ENCODE peak calls at places on chromosomes 13 and 19, in eight cellular contexts. C is heart right ventricle, U is MM.1S, A is lower leg skin, G is breast epithelium, F is AG04450, V is cardiac muscle cell, E is omental fat pad. J is an unnamed sample.

GRCh38 chr13:85381082-85381481 is 418.1 kb downstream of the SLITRK6 start:
- DNase-seq in E (no peak), G (no peak), A (no peak), V (no peak), F (no peak), U (no peak), C (no peak), J (no peak)

GRCh38 chr19:13692096-13692495 is 72.2 kb upstream of the MRI1 start:
- DNase-seq in A (no peak), C (no peak), U (no peak), V (peak), E (no peak), G (no peak), F (peak), J (no peak)

GRCh38 chr19:55172741-55173140 is 6.3 kb upstream of the DNAAF3 start:
- DNase-seq in C (no peak), A (no peak), U (no peak), V (peak), F (no peak), G (no peak), E (no peak), J (no peak)

GRCh38 chr13:19586904-19587634 is 25.7 kb upstream of the TPTE2 start:
- DNase-seq in U (peak), A (peak), G (no peak), E (no peak), C (no peak), V (peak), F (no peak), J (no peak)

GRCh38 chr13:20132052-20132634 is 28.7 kb downstream of the GJA3 start:
- DNase-seq in G (no peak), F (no peak), A (no peak), V (no peak), E (no peak), U (no peak), C (no peak), J (no peak)

GRCh38 chr13:51806571-51806970 is 2.6 kb upstream of the DHRS12 start:
- DNase-seq in G (no peak), F (no peak), V (peak), E (no peak), A (no peak), U (no peak), C (peak), J (no peak)

GRCh38 chr19:42255766-42256750 is 1.1 kb upstream of the ERF start:
- DNase-seq in V (peak), F (no peak), A (peak), G (no peak), C (peak), U (peak), E (no peak), J (no peak)

GRCh38 chr13:110869805-110870706 is 44.8 kb downstream of the ANKRD10 start:
- DNase-seq in C (peak), E (peak), F (peak), V (peak), G (peak), U (no peak), A (peak), J (no peak)

GRCh38 chr13:65914707-65915106 is 1315.4 kb downstream of the PCDH9 start:
- DNase-seq in C (no peak), U (no peak), E (no peak), V (peak), F (peak), A (no peak), G (no peak), J (no peak)

GRCh38 chr13:42876810-42877550 is 95.6 kb downstream of the FAM216B start:
- DNase-seq in V (peak), G (no peak), A (no peak), F (no peak), U (no peak), C (no peak), E (no peak), J (no peak)

GRCh38 chr13:96958286-96958891 is 35.9 kb downstream of the OXGR1 start:
- DNase-seq in A (no peak), F (no peak), V (peak), G (no peak), E (no peak), C (no peak), U (peak), J (no peak)

GRCh38 chr13:51212808-51213728 is 9.1 kb upstream of the FAM124A start:
- DNase-seq in G (no peak), F (no peak), E (no peak), C (no peak), U (no peak), A (no peak), V (no peak), J (no peak)

GRCh38 chr13:26133851-26134250 is 82.0 kb upstream of the SHISA2 start:
- DNase-seq in G (no peak), C (no peak), E (no peak), F (no peak), V (peak), A (no peak), U (no peak), J (no peak)

GRCh38 chr13:26128676-26129075 is 76.9 kb upstream of the SHISA2 start:
- DNase-seq in G (no peak), A (no peak), C (no peak), E (no peak), U (no peak), F (no peak), V (no peak), J (no peak)

GRCh38 chr13:26133286-26133685 is 81.5 kb upstream of the SHISA2 start:
- DNase-seq in U (no peak), F (no peak), E (no peak), C (no peak), A (no peak), V (peak), G (no peak), J (no peak)

GRCh38 chr13:26132756-26133155 is 80.9 kb upstream of the SHISA2 start:
- DNase-seq in F (no peak), C (no peak), U (no peak), G (no peak), A (no peak), E (no peak), V (peak), J (no peak)
- TF ChIP-seq CTCF in F (no peak), C (peak), U (peak), G (no peak), A (no peak), E (no peak), V (peak), J (no peak)

GRCh38 chr19:48728882-48729645 is 9.5 kb upstream of the MAMSTR start:
- DNase-seq in U (no peak), A (no peak), V (peak), E (no peak), G (no peak), F (no peak), C (no peak), J (no peak)
- TF ChIP-seq CTCF in U (no peak), A (no peak), V (no peak), E (no peak), G (peak), F (no peak), C (no peak), J (no peak)

GRCh38 chr19:23998568-23998967 is 83.9 kb downstream of the ZNF726 start:
- DNase-seq in V (no peak), G (no peak), A (no peak), F (no peak), E (no peak), U (no peak), C (no peak), J (no peak)

GRCh38 chr19:23999821-24000610 is 85.3 kb downstream of the ZNF726 start:
- DNase-seq in F (no peak), G (no peak), C (no peak), A (no peak), E (no peak), U (no peak), V (no peak), J (no peak)

GRCh38 chr19:24000656-24001055 is 86.0 kb downstream of the ZNF726 start:
- DNase-seq in A (no peak), G (no peak), E (no peak), C (no peak), V (no peak), F (no peak), U (no peak), J (no peak)

GRCh38 chr19:23992348-23992747 is 77.7 kb downstream of the ZNF726 start:
- DNase-seq in V (no peak), A (no peak), G (no peak), E (no peak), C (no peak), U (peak), F (no peak), J (no peak)

DNA sequence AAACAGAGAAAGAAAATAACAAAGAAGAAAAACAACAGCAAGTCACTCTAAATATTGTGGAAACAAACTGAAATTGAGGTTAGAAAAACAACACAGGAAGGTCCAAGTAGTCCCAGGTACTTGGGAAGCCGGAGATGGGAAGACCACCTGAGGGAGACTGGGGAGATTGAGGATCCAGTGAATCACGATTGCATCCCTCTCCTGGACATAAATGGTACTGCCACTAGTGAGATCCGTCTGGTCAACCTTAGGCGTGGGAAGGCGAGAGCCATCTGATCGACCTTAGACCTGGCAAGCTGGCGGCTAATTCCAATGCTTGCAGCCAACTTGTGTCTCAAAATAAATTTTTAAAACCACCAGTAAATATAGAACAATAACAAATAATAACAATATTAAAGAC is 81.9 kb downstream of the ZNF726 start:
- DNase-seq in G (no peak), C (no peak), E (no peak), A (no peak), U (no peak), V (no peak), F (no peak), J (no peak)
- TF ChIP-seq CTCF in G (no peak), C (peak), E (no peak), A (no peak), U (peak), V (peak), F (peak), J (peak)

DNA sequence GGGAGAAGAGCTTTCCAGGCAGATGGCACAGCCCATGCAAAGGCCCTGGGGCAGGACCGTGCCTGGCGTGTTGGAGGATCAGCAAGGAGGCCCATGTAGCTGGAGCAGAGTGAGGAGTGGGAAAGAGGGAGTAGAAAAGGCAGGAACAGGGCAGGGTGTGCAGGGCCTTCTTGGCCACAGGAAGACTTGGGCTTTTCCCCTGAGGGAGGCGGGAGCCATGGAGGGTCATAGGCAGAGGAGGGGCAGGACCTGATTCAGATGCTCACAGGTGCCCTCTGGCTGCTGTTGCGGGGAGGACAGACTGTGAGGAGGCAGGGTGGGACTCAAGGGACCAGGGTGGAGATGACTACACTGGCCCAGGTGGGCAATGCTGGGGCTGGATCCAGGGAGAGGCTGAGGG is 13.8 kb upstream of the PTPRS start:
- DNase-seq in C (no peak), A (no peak), E (no peak), G (no peak), U (no peak), V (peak), F (no peak), J (no peak)
- TF ChIP-seq CTCF in C (no peak), A (no peak), E (no peak), G (no peak), U (peak), V (peak), F (peak), J (peak)

GRCh38 chr19:2323707-2324106 is 4.7 kb downstream of the LSM7 start:
- DNase-seq in G (no peak), V (no peak), E (no peak), F (no peak), A (no peak), C (no peak), U (no peak), J (no peak)

GRCh38 chr19:2325261-2326046 is 2.9 kb downstream of the LSM7 start:
- DNase-seq in C (no peak), U (peak), A (no peak), V (no peak), G (no peak), F (no peak), E (no peak), J (no peak)

GRCh38 chr19:2321565-2322283 is 6.7 kb downstream of the LSM7 start:
- DNase-seq in V (no peak), A (no peak), G (no peak), U (no peak), F (no peak), C (no peak), E (no peak), J (no peak)

GRCh38 chr19:2326699-2327360 is 1.6 kb downstream of the LSM7 start:
- DNase-seq in F (no peak), G (no peak), C (no peak), U (no peak), E (no peak), A (no peak), V (no peak), J (no peak)

DNA sequence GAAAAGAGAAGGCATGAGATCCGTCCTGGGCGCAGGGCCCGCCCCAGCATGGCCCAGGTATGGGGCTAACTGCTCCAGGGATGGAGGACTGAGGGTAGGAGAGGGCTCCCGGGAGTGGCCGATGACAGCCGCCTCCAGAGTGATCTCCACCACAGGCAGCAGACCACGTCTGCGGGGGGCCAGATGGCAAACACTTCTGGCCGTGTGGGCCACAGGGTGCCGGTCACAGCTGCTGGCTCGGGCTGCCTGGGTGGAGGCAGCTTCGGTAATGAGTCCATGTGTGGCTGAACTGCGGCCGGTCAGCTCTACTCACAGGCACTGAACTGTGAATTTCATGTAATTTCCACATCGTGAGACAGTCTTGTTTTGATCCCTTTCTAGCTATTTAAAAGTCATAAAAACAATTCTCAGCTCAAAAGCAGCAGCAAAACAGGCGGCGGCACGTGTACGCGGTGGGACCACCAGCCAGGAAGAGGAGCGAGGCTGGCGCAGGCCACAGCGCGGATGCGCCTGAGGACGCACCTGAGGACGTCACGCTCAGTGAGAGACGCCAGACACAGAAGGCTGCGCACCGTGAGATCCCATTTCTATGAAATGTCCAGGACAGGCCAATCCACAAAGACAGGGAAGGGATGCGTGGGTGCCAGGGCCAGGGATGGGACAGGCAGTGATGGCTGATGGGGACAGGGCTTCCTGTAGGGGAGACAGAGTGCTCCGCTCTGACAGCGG is 4.0 kb downstream of the LSM7 start:
- DNase-seq in U (no peak), C (no peak), A (no peak), F (no peak), G (no peak), V (no peak), E (no peak), J (no peak)
- TF ChIP-seq CTCF in U (no peak), C (no peak), A (no peak), F (no peak), G (no peak), V (no peak), E (no peak), J (no peak)

J was measured in D721Med.